ENCODE peak calls at places on chromosome 6, in ten cellular contexts. One of them, this sample, is unnamed.

GRCh38 chr6:158817298-158818007 is 1.7 kb downstream of the EZR start:
- DNase-seq in PC-9: no peak
- DNase-seq in hepatocyte: peak
- DNase-seq in astrocyte of the spinal cord: peak
- DNase-seq in heart left ventricle: peak
- DNase-seq in AG04449: no peak
- DNase-seq in left ventricle myocardium inferior: peak
- DNase-seq in heart right ventricle: peak
- DNase-seq in endodermal cell: peak
- DNase-seq in body of pancreas: peak
- DNase-seq in this sample: no peak

GRCh38 chr6:24522090-24522820 is 27.5 kb downstream of the ALDH5A1 start:
- DNase-seq in PC-9: no peak
- DNase-seq in hepatocyte: no peak
- DNase-seq in astrocyte of the spinal cord: no peak
- DNase-seq in heart left ventricle: no peak
- DNase-seq in AG04449: no peak
- DNase-seq in left ventricle myocardium inferior: no peak
- DNase-seq in heart right ventricle: no peak
- DNase-seq in endodermal cell: no peak
- DNase-seq in body of pancreas: no peak
- DNase-seq in this sample: no peak

GRCh38 chr6:52489881-52490280 is 69.7 kb downstream of the EFHC1 start:
- DNase-seq in PC-9: no peak
- DNase-seq in hepatocyte: no peak
- DNase-seq in astrocyte of the spinal cord: no peak
- DNase-seq in heart left ventricle: no peak
- DNase-seq in AG04449: no peak
- DNase-seq in left ventricle myocardium inferior: no peak
- DNase-seq in heart right ventricle: no peak
- DNase-seq in endodermal cell: no peak
- DNase-seq in body of pancreas: no peak
- DNase-seq in this sample: no peak

GRCh38 chr6:128209771-128210170 is 308.9 kb upstream of the THEMIS start:
- DNase-seq in PC-9: peak
- DNase-seq in hepatocyte: no peak
- DNase-seq in astrocyte of the spinal cord: peak
- DNase-seq in heart left ventricle: no peak
- DNase-seq in AG04449: peak
- DNase-seq in left ventricle myocardium inferior: no peak
- DNase-seq in heart right ventricle: no peak
- DNase-seq in endodermal cell: no peak
- DNase-seq in body of pancreas: no peak
- DNase-seq in this sample: no peak

GRCh38 chr6:158849899-158850806 is 31.0 kb upstream of the EZR start:
- DNase-seq in PC-9: peak
- DNase-seq in hepatocyte: peak
- DNase-seq in astrocyte of the spinal cord: peak
- DNase-seq in heart left ventricle: no peak
- DNase-seq in AG04449: peak
- DNase-seq in left ventricle myocardium inferior: no peak
- DNase-seq in heart right ventricle: no peak
- DNase-seq in endodermal cell: peak
- DNase-seq in body of pancreas: no peak
- DNase-seq in this sample: no peak

GRCh38 chr6:15436451-15436850 is 190.6 kb downstream of the JARID2 start:
- DNase-seq in PC-9: no peak
- DNase-seq in hepatocyte: no peak
- DNase-seq in astrocyte of the spinal cord: no peak
- DNase-seq in heart left ventricle: no peak
- DNase-seq in AG04449: no peak
- DNase-seq in left ventricle myocardium inferior: no peak
- DNase-seq in heart right ventricle: no peak
- DNase-seq in endodermal cell: peak
- DNase-seq in body of pancreas: no peak
- DNase-seq in this sample: no peak

GRCh38 chr6:170053966-170054661 is 236.8 kb downstream of the DLL1 start:
- DNase-seq in PC-9: no peak
- DNase-seq in hepatocyte: no peak
- DNase-seq in astrocyte of the spinal cord: no peak
- DNase-seq in heart left ventricle: no peak
- DNase-seq in AG04449: no peak
- DNase-seq in left ventricle myocardium inferior: no peak
- DNase-seq in heart right ventricle: no peak
- DNase-seq in endodermal cell: peak
- DNase-seq in body of pancreas: peak
- DNase-seq in this sample: no peak

GRCh38 chr6:167840160-167840525 is 13.4 kb downstream of the AFDN start:
- DNase-seq in PC-9: no peak
- DNase-seq in hepatocyte: no peak
- DNase-seq in astrocyte of the spinal cord: no peak
- DNase-seq in heart left ventricle: no peak
- DNase-seq in AG04449: no peak
- DNase-seq in left ventricle myocardium inferior: no peak
- DNase-seq in heart right ventricle: no peak
- DNase-seq in endodermal cell: no peak
- DNase-seq in body of pancreas: no peak
- DNase-seq in this sample: no peak

GRCh38 chr6:33668914-33669313 is 42.6 kb downstream of the UQCC2 start:
- DNase-seq in PC-9: peak
- DNase-seq in hepatocyte: peak
- DNase-seq in astrocyte of the spinal cord: no peak
- DNase-seq in heart left ventricle: no peak
- DNase-seq in AG04449: no peak
- DNase-seq in left ventricle myocardium inferior: no peak
- DNase-seq in heart right ventricle: no peak
- DNase-seq in endodermal cell: peak
- DNase-seq in body of pancreas: no peak
- DNase-seq in this sample: no peak

GRCh38 chr6:27545271-27546046 is 72.6 kb upstream of the ZNF184 start:
- DNase-seq in PC-9: peak
- DNase-seq in hepatocyte: peak
- DNase-seq in astrocyte of the spinal cord: peak
- DNase-seq in heart left ventricle: no peak
- DNase-seq in AG04449: no peak
- DNase-seq in left ventricle myocardium inferior: no peak
- DNase-seq in heart right ventricle: no peak
- DNase-seq in endodermal cell: peak
- DNase-seq in body of pancreas: no peak
- DNase-seq in this sample: no peak

GRCh38 chr6:53347250-53347920 is 1.4 kb downstream of the ELOVL5 start:
- DNase-seq in PC-9: peak
- DNase-seq in hepatocyte: peak
- DNase-seq in astrocyte of the spinal cord: peak
- DNase-seq in heart left ventricle: no peak
- DNase-seq in AG04449: no peak
- DNase-seq in left ventricle myocardium inferior: no peak
- DNase-seq in heart right ventricle: no peak
- DNase-seq in endodermal cell: no peak
- DNase-seq in body of pancreas: no peak
- DNase-seq in this sample: no peak

GRCh38 chr6:89310929-89311328 is 4.2 kb downstream of the GABRR2 start:
- DNase-seq in PC-9: no peak
- DNase-seq in hepatocyte: peak
- DNase-seq in astrocyte of the spinal cord: peak
- DNase-seq in heart left ventricle: no peak
- DNase-seq in AG04449: no peak
- DNase-seq in left ventricle myocardium inferior: no peak
- DNase-seq in heart right ventricle: no peak
- DNase-seq in endodermal cell: no peak
- DNase-seq in body of pancreas: no peak
- DNase-seq in this sample: no peak

GRCh38 chr6:42099340-42100028 is 42.9 kb downstream of the C6orf132 start:
- DNase-seq in PC-9: peak
- DNase-seq in hepatocyte: peak
- DNase-seq in astrocyte of the spinal cord: peak
- DNase-seq in heart left ventricle: no peak
- DNase-seq in AG04449: no peak
- DNase-seq in left ventricle myocardium inferior: no peak
- DNase-seq in heart right ventricle: no peak
- DNase-seq in endodermal cell: no peak
- DNase-seq in body of pancreas: peak
- DNase-seq in this sample: no peak

GRCh38 chr6:109445382-109445781 is 4.9 kb downstream of the SMPD2 start:
- DNase-seq in PC-9: no peak
- DNase-seq in hepatocyte: no peak
- DNase-seq in astrocyte of the spinal cord: no peak
- DNase-seq in heart left ventricle: no peak
- DNase-seq in AG04449: no peak
- DNase-seq in left ventricle myocardium inferior: no peak
- DNase-seq in heart right ventricle: no peak
- DNase-seq in endodermal cell: peak
- DNase-seq in body of pancreas: no peak
- DNase-seq in this sample: no peak

GRCh38 chr6:155142902-155143609 is 120.8 kb upstream of the CLDN20 start:
- DNase-seq in PC-9: no peak
- DNase-seq in hepatocyte: no peak
- DNase-seq in astrocyte of the spinal cord: peak
- DNase-seq in heart left ventricle: no peak
- DNase-seq in AG04449: no peak
- DNase-seq in left ventricle myocardium inferior: no peak
- DNase-seq in heart right ventricle: no peak
- DNase-seq in endodermal cell: peak
- DNase-seq in body of pancreas: no peak
- DNase-seq in this sample: no peak

DNA sequence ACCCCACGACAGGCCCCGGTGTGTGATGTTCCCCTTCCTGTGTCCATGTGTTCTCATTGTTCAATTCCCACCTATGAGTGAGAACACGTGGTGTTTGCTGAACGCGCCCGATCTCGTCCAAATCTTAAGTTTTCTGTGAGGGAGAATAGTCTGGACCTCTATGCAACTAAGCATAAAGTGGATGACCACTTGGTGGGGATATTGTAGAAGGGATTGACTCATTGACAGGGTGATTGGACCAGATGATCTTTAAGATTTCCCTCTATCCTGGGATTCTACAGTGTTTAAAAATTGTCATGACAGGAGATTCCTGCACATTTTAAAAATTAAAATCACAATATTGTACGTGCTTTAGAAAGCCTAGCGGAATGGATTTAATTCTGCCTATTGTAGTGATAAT is 141.3 kb downstream of the TRMT11 start:
- DNase-seq in PC-9: no peak
- DNase-seq in hepatocyte: no peak
- DNase-seq in astrocyte of the spinal cord: peak
- DNase-seq in heart left ventricle: no peak
- DNase-seq in AG04449: no peak
- DNase-seq in left ventricle myocardium inferior: no peak
- DNase-seq in heart right ventricle: no peak
- DNase-seq in endodermal cell: no peak
- DNase-seq in body of pancreas: no peak
- DNase-seq in this sample: no peak
- TF ChIP-seq CTCF in PC-9: peak
- TF ChIP-seq CTCF in hepatocyte: peak
- TF ChIP-seq CTCF in astrocyte of the spinal cord: peak
- TF ChIP-seq CTCF in heart left ventricle: no peak
- TF ChIP-seq CTCF in AG04449: no peak
- TF ChIP-seq CTCF in left ventricle myocardium inferior: no peak
- TF ChIP-seq CTCF in heart right ventricle: no peak
- TF ChIP-seq CTCF in endodermal cell: peak
- TF ChIP-seq CTCF in body of pancreas: no peak
- TF ChIP-seq CTCF in this sample: peak

DNA sequence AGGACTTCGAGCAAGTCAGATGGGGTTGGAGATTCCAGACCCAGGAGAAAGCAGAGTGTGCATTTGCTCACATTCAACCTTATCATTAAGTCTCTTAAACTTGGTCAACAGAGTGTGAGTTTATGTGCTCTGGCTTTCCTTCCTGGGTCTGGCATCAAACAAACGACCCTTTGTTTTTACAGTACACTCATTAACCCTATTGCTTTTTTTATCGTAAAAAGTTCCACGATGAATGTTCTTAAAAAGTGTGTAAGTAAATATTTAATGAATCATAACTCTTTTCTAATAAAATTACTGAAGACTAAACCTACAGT is 2.5 kb downstream of the FYN start:
- DNase-seq in PC-9: no peak
- DNase-seq in hepatocyte: no peak
- DNase-seq in astrocyte of the spinal cord: no peak
- DNase-seq in heart left ventricle: no peak
- DNase-seq in AG04449: no peak
- DNase-seq in left ventricle myocardium inferior: no peak
- DNase-seq in heart right ventricle: no peak
- DNase-seq in endodermal cell: no peak
- DNase-seq in body of pancreas: no peak
- DNase-seq in this sample: no peak
- H3K4me3 ChIP-seq in PC-9: no peak
- H3K4me3 ChIP-seq in hepatocyte: no peak
- H3K4me3 ChIP-seq in astrocyte of the spinal cord: no peak
- H3K4me3 ChIP-seq in heart left ventricle: peak
- H3K4me3 ChIP-seq in AG04449: peak
- H3K4me3 ChIP-seq in left ventricle myocardium inferior: peak
- H3K4me3 ChIP-seq in heart right ventricle: no peak
- H3K4me3 ChIP-seq in endodermal cell: peak
- H3K4me3 ChIP-seq in body of pancreas: no peak
- H3K4me3 ChIP-seq in this sample: no peak

GRCh38 chr6:163383912-163384311 is 30.6 kb upstream of the QKI start:
- DNase-seq in PC-9: peak
- DNase-seq in hepatocyte: no peak
- DNase-seq in astrocyte of the spinal cord: peak
- DNase-seq in heart left ventricle: no peak
- DNase-seq in AG04449: no peak
- DNase-seq in left ventricle myocardium inferior: no peak
- DNase-seq in heart right ventricle: no peak
- DNase-seq in endodermal cell: no peak
- DNase-seq in body of pancreas: no peak
- DNase-seq in this sample: no peak
- TF ChIP-seq CTCF in PC-9: no peak
- TF ChIP-seq CTCF in hepatocyte: no peak
- TF ChIP-seq CTCF in astrocyte of the spinal cord: no peak
- TF ChIP-seq CTCF in heart left ventricle: no peak
- TF ChIP-seq CTCF in AG04449: no peak
- TF ChIP-seq CTCF in left ventricle myocardium inferior: no peak
- TF ChIP-seq CTCF in heart right ventricle: no peak
- TF ChIP-seq CTCF in endodermal cell: no peak
- TF ChIP-seq CTCF in body of pancreas: no peak
- TF ChIP-seq CTCF in this sample: no peak

DNA sequence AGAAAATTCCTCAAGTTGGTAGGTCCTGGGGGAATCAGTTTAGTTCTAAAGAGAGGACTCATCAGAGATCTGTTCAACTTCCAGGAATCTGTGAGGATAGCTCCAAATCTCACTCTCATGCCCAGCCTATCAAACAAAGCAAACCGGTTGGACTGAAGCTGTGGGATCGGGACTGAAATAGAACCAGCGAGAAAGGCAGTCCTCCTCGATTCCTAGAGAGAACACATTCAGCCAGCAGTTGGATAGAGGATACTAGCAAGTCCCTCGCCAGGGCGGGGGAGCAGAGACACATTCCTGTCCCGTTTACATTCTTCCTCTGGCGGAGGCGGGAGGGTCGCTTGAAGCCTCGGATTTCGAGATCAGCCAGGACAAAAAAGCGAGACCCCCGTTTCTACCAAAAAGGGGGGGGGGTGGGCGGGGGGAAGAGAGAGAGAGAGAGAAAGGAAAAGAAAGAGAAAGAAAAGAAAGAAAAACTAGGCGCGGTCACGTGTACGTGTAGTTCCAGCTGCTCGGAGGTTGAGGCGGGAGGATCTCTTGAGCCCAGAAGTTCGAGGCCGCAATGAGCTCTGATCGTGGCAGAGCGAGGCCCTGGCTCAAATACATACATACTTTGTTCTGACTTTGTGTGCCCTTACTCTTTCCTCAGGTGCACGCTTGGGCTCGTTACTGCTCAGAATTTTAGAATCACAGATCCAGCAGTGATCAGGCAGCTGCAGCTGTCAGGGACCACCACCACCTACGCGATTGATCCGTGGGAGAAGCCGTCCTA is 19.5 kb downstream of the ZNF311 start:
- DNase-seq in PC-9: peak
- DNase-seq in hepatocyte: peak
- DNase-seq in astrocyte of the spinal cord: peak
- DNase-seq in heart left ventricle: peak
- DNase-seq in AG04449: peak
- DNase-seq in left ventricle myocardium inferior: peak
- DNase-seq in heart right ventricle: peak
- DNase-seq in endodermal cell: peak
- DNase-seq in body of pancreas: peak
- DNase-seq in this sample: peak
- H3K4me3 ChIP-seq in PC-9: peak
- H3K4me3 ChIP-seq in hepatocyte: peak
- H3K4me3 ChIP-seq in astrocyte of the spinal cord: peak
- H3K4me3 ChIP-seq in heart left ventricle: peak
- H3K4me3 ChIP-seq in AG04449: peak
- H3K4me3 ChIP-seq in left ventricle myocardium inferior: peak
- H3K4me3 ChIP-seq in heart right ventricle: peak
- H3K4me3 ChIP-seq in endodermal cell: peak
- H3K4me3 ChIP-seq in body of pancreas: peak
- H3K4me3 ChIP-seq in this sample: peak